ENCODE peak calls at places on chromosomes 7 and 10, in nine cellular contexts. X, E, W, J, L, C, S, R and Y are unnamed samples.

GRCh38 chr7:5139998-5140397 is 50.0 kb upstream of the WIPI2 start:
- DNase-seq in X (no peak), E (peak), W (peak), J (peak), L (no peak), C (no peak), S (no peak), R (peak), Y (no peak)

GRCh38 chr7:73446716-73447115 is 13.1 kb downstream of the FZD9 start:
- DNase-seq in X (no peak), E (no peak), W (no peak), J (no peak), L (no peak), C (no peak), S (no peak), R (no peak), Y (no peak)

GRCh38 chr7:28114056-28114455 is 66.5 kb downstream of the JAZF1 start:
- DNase-seq in X (no peak), E (no peak), W (no peak), J (no peak), L (no peak), C (no peak), S (no peak), R (no peak), Y (no peak)

GRCh38 chr7:79806161-79806734 is 328.4 kb upstream of the GNAI1 start:
- DNase-seq in X (no peak), E (no peak), W (no peak), J (no peak), L (no peak), C (no peak), S (no peak), R (peak), Y (no peak)

GRCh38 chr10:120131183-120131582 is 238.7 kb downstream of the SEC23IP start:
- DNase-seq in X (no peak), E (peak), W (no peak), J (no peak), L (peak), C (no peak), S (no peak), R (no peak), Y (no peak)

GRCh38 chr10:94069884-94070283 is 76.2 kb downstream of the PLCE1 start:
- DNase-seq in X (no peak), E (no peak), W (no peak), J (peak), L (no peak), C (no peak), S (no peak), R (peak), Y (no peak)

GRCh38 chr10:114874827-114875541 is 53.4 kb downstream of the FHIP2A start:
- DNase-seq in X (no peak), E (peak), W (no peak), J (no peak), L (no peak), C (no peak), S (no peak), R (peak), Y (no peak)

GRCh38 chr7:114190387-114190786 is 224.2 kb upstream of the FOXP2 start:
- DNase-seq in X (no peak), E (no peak), W (no peak), J (no peak), L (no peak), C (no peak), S (no peak), R (no peak), Y (no peak)

GRCh38 chr10:103473261-103473671 is 5.8 kb downstream of the CALHM3 start:
- DNase-seq in X (no peak), E (peak), W (no peak), J (no peak), L (no peak), C (no peak), S (peak), R (no peak), Y (no peak)

GRCh38 chr10:133616371-133617130 is 10.0 kb downstream of the FRG2B start:
- DNase-seq in X (no peak), E (no peak), W (no peak), J (peak), L (no peak), C (no peak), S (no peak), R (no peak), Y (no peak)

GRCh38 chr10:82041018-82041417 is 166.0 kb downstream of the NRG3 start:
- DNase-seq in X (no peak), E (peak), W (no peak), J (no peak), L (no peak), C (no peak), S (no peak), R (no peak), Y (no peak)

GRCh38 chr7:155382802-155383171 is 75.1 kb upstream of the EN2 start:
- DNase-seq in X (no peak), E (no peak), W (no peak), J (no peak), L (no peak), C (no peak), S (no peak), R (no peak), Y (no peak)

GRCh38 chr10:75202321-75203096 is 8.1 kb upstream of the VDAC2 start:
- DNase-seq in X (no peak), E (peak), W (no peak), J (peak), L (no peak), C (peak), S (peak), R (peak), Y (no peak)

GRCh38 chr10:128926693-128927092 is 540.3 kb upstream of the MGMT start:
- DNase-seq in X (no peak), E (no peak), W (no peak), J (no peak), L (no peak), C (no peak), S (no peak), R (no peak), Y (no peak)

GRCh38 chr10:17335065-17335464 is 107.0 kb downstream of the VIM start:
- DNase-seq in X (no peak), E (no peak), W (no peak), J (no peak), L (no peak), C (no peak), S (no peak), R (peak), Y (no peak)

GRCh38 chr7:55314967-55315366 is 50.2 kb upstream of the LANCL2 start:
- DNase-seq in X (no peak), E (no peak), W (no peak), J (no peak), L (no peak), C (no peak), S (no peak), R (no peak), Y (no peak)

GRCh38 chr10:103244663-103245271 is 920 bp upstream of the RPEL1 start:
- DNase-seq in X (peak), E (peak), W (peak), J (peak), L (peak), C (no peak), S (peak), R (peak), Y (peak)

GRCh38 chr7:99639267-99639666 is 22.5 kb downstream of the ZSCAN25 start:
- DNase-seq in X (no peak), E (peak), W (no peak), J (no peak), L (no peak), C (no peak), S (no peak), R (no peak), Y (no peak)

GRCh38 chr7:116547347-116547746 is 22.5 kb downstream of the CAV1 start:
- DNase-seq in X (no peak), E (no peak), W (no peak), J (no peak), L (no peak), C (no peak), S (no peak), R (peak), Y (no peak)

GRCh38 chr10:132522521-132523411 is 14.8 kb upstream of the INPP5A start:
- DNase-seq in X (no peak), E (peak), W (no peak), J (no peak), L (no peak), C (peak), S (peak), R (no peak), Y (no peak)

GRCh38 chr7:129574487-129574886 is 37.0 kb upstream of the NRF1 start:
- DNase-seq in X (no peak), E (no peak), W (no peak), J (peak), L (no peak), C (no peak), S (no peak), R (peak), Y (no peak)

GRCh38 chr10:103612462-103613365 is 119.2 kb downstream of the NEURL1 start:
- DNase-seq in X (no peak), E (no peak), W (no peak), J (no peak), L (no peak), C (peak), S (no peak), R (peak), Y (no peak)

GRCh38 chr10:48470115-48470892 is 134.6 kb downstream of the ARHGAP22 start:
- DNase-seq in X (no peak), E (peak), W (no peak), J (no peak), L (peak), C (no peak), S (no peak), R (peak), Y (no peak)

GRCh38 chr7:50069613-50070012 is 23.4 kb downstream of the ZPBP start:
- DNase-seq in X (no peak), E (peak), W (no peak), J (peak), L (no peak), C (peak), S (no peak), R (no peak), Y (no peak)

GRCh38 chr10:108791794-108792474 is 1131.4 kb downstream of the XPNPEP1 start:
- DNase-seq in X (no peak), E (no peak), W (no peak), J (no peak), L (no peak), C (no peak), S (no peak), R (peak), Y (no peak)

GRCh38 chr10:125248489-125248888 is 88.1 kb upstream of the CTBP2 start:
- DNase-seq in X (no peak), E (peak), W (no peak), J (no peak), L (no peak), C (no peak), S (no peak), R (no peak), Y (no peak)

GRCh38 chr10:91590904-91591791 is 41.7 kb downstream of the PPP1R3C start:
- DNase-seq in X (no peak), E (no peak), W (no peak), J (peak), L (no peak), C (no peak), S (no peak), R (peak), Y (no peak)

GRCh38 chr7:24477807-24478655 is 95.2 kb upstream of the PALS2 start:
- DNase-seq in X (no peak), E (peak), W (peak), J (no peak), L (no peak), C (no peak), S (no peak), R (peak), Y (no peak)
- H3K27ac ChIP-seq in X (no peak), E (peak), W (peak), J (no peak), L (no peak), C (peak), S (peak), R (peak), Y (no peak)

GRCh38 chr7:151699147-151699546 is 177.8 kb downstream of the PRKAG2 start:
- DNase-seq in X (no peak), E (no peak), W (peak), J (no peak), L (no peak), C (peak), S (no peak), R (peak), Y (no peak)
- H3K27ac ChIP-seq in X (no peak), E (no peak), W (peak), J (no peak), L (no peak), C (no peak), S (no peak), R (no peak), Y (no peak)

GRCh38 chr10:35928017-35928619 is 286.0 kb upstream of the FZD8 start:
- DNase-seq in X (no peak), E (no peak), W (no peak), J (no peak), L (no peak), C (no peak), S (no peak), R (no peak), Y (no peak)
- H3K27ac ChIP-seq in X (no peak), E (no peak), W (no peak), J (no peak), L (no peak), C (no peak), S (no peak), R (no peak), Y (no peak)

GRCh38 chr10:34121974-34122282 is 693.2 kb downstream of the PARD3 start:
- DNase-seq in X (no peak), E (no peak), W (no peak), J (no peak), L (no peak), C (no peak), S (no peak), R (peak), Y (no peak)
- H3K27ac ChIP-seq in X (no peak), E (no peak), W (no peak), J (no peak), L (no peak), C (no peak), S (no peak), R (no peak), Y (no peak)